ENCODE peak calls at places on chromosomes 6 and 20, in nine cellular contexts. T, C, J, R, Y, A, K, S and F are unnamed samples.

GRCh38 chr6:111558690-111559192 is 46.9 kb downstream of the TRAF3IP2 start:
- DNase-seq in T (no peak), C (no peak), J (no peak), R (no peak), Y (no peak), A (no peak), K (no peak), S (no peak), F (no peak)

GRCh38 chr20:3693376-3693775 is 11.6 kb upstream of the ADAM33 start:
- DNase-seq in T (no peak), C (no peak), J (no peak), R (no peak), Y (no peak), A (no peak), K (no peak), S (no peak), F (no peak)

GRCh38 chr6:134267917-134268361 is 50.0 kb downstream of the SGK1 start:
- DNase-seq in T (no peak), C (no peak), J (no peak), R (no peak), Y (no peak), A (no peak), K (peak), S (peak), F (no peak)

GRCh38 chr20:23059831-23060230 is 10.4 kb upstream of the THBD start:
- DNase-seq in T (no peak), C (no peak), J (no peak), R (no peak), Y (no peak), A (no peak), K (no peak), S (no peak), F (no peak)

GRCh38 chr6:135183532-135184440 is 2.7 kb downstream of the MYB start:
- DNase-seq in T (peak), C (peak), J (no peak), R (peak), Y (peak), A (no peak), K (peak), S (peak), F (no peak)

GRCh38 chr20:34615477-34615876 is 57.0 kb downstream of the MAP1LC3A start:
- DNase-seq in T (no peak), C (no peak), J (no peak), R (no peak), Y (no peak), A (no peak), K (no peak), S (no peak), F (no peak)

GRCh38 chr6:38259736-38260135 is 380.0 kb downstream of the BTBD9 start:
- DNase-seq in T (peak), C (no peak), J (peak), R (no peak), Y (no peak), A (no peak), K (no peak), S (no peak), F (no peak)

GRCh38 chr20:2820896-2821869 is 5.0 kb downstream of the TMEM239 start:
- DNase-seq in T (no peak), C (peak), J (no peak), R (no peak), Y (no peak), A (no peak), K (no peak), S (peak), F (no peak)

GRCh38 chr6:166420351-166420750 is 37.6 kb upstream of the MPC1 start:
- DNase-seq in T (peak), C (no peak), J (no peak), R (no peak), Y (no peak), A (no peak), K (no peak), S (no peak), F (no peak)

GRCh38 chr6:11621119-11621518 is 83.6 kb downstream of the TMEM170B start:
- DNase-seq in T (peak), C (no peak), J (no peak), R (no peak), Y (no peak), A (no peak), K (no peak), S (no peak), F (no peak)

GRCh38 chr6:166760288-166760687 is 133.2 kb upstream of the RPS6KA2 start:
- DNase-seq in T (no peak), C (no peak), J (no peak), R (no peak), Y (no peak), A (no peak), K (no peak), S (no peak), F (no peak)

GRCh38 chr6:168124161-168124560 is 45.1 kb upstream of the FRMD1 start:
- DNase-seq in T (no peak), C (no peak), J (no peak), R (no peak), Y (no peak), A (no peak), K (no peak), S (no peak), F (no peak)

GRCh38 chr6:2855061-2855519 is 13.4 kb upstream of the SERPINB1 start:
- DNase-seq in T (peak), C (no peak), J (no peak), R (no peak), Y (peak), A (no peak), K (no peak), S (no peak), F (no peak)

GRCh38 chr6:33323623-33323948 is 6.0 kb upstream of the ZBTB22 start:
- DNase-seq in T (no peak), C (no peak), J (no peak), R (no peak), Y (peak), A (no peak), K (no peak), S (no peak), F (no peak)

GRCh38 chr6:99219788-99220187 is 129.7 kb downstream of the FAXC start:
- DNase-seq in T (peak), C (peak), J (no peak), R (no peak), Y (no peak), A (no peak), K (no peak), S (peak), F (no peak)

GRCh38 chr6:125124250-125124777 is 29.3 kb upstream of the TPD52L1 start:
- DNase-seq in T (peak), C (no peak), J (no peak), R (no peak), Y (no peak), A (no peak), K (no peak), S (no peak), F (no peak)

GRCh38 chr20:8656335-8656734 is 412.6 kb upstream of the PLCB4 start:
- DNase-seq in T (no peak), C (no peak), J (no peak), R (no peak), Y (no peak), A (no peak), K (no peak), S (no peak), F (no peak)

GRCh38 chr6:56842602-56843475 is 112.1 kb upstream of the BEND6 start:
- DNase-seq in T (peak), C (peak), J (no peak), R (no peak), Y (peak), A (no peak), K (peak), S (peak), F (no peak)

GRCh38 chr6:117829594-117830319 is 77.3 kb upstream of the SLC35F1 start:
- DNase-seq in T (peak), C (peak), J (no peak), R (no peak), Y (no peak), A (no peak), K (no peak), S (peak), F (no peak)
- TF ChIP-seq CTCF in T (peak), C (peak), J (peak), R (no peak), Y (no peak), A (no peak), K (no peak), S (peak), F (peak)

GRCh38 chr6:113824411-113824810 is 32.7 kb upstream of the MARCKS start:
- DNase-seq in T (no peak), C (no peak), J (no peak), R (no peak), Y (no peak), A (no peak), K (no peak), S (no peak), F (no peak)
- TF ChIP-seq CTCF in T (no peak), C (no peak), J (no peak), R (no peak), Y (no peak), A (no peak), K (no peak), S (no peak), F (no peak)

GRCh38 chr6:41682966-41683459 is 44.7 kb downstream of the MDFI start:
- DNase-seq in T (no peak), C (no peak), J (no peak), R (no peak), Y (no peak), A (no peak), K (no peak), S (no peak), F (no peak)

GRCh38 chr6:41683460-41684310 is 45.4 kb downstream of the MDFI start:
- DNase-seq in T (peak), C (peak), J (no peak), R (peak), Y (peak), A (peak), K (peak), S (peak), F (no peak)

GRCh38 chr6:41684311-41685182 is 46.3 kb downstream of the MDFI start:
- DNase-seq in T (no peak), C (no peak), J (no peak), R (no peak), Y (peak), A (no peak), K (no peak), S (no peak), F (no peak)

GRCh38 chr6:41682056-41682477 is 43.8 kb downstream of the MDFI start:
- DNase-seq in T (peak), C (peak), J (peak), R (peak), Y (peak), A (peak), K (peak), S (peak), F (peak)

GRCh38 chr6:41682497-41682961 is 44.3 kb downstream of the MDFI start:
- DNase-seq in T (no peak), C (no peak), J (no peak), R (peak), Y (peak), A (no peak), K (no peak), S (no peak), F (no peak)
- TF ChIP-seq CTCF in T (no peak), C (no peak), J (no peak), R (no peak), Y (no peak), A (no peak), K (no peak), S (no peak), F (no peak)

DNA sequence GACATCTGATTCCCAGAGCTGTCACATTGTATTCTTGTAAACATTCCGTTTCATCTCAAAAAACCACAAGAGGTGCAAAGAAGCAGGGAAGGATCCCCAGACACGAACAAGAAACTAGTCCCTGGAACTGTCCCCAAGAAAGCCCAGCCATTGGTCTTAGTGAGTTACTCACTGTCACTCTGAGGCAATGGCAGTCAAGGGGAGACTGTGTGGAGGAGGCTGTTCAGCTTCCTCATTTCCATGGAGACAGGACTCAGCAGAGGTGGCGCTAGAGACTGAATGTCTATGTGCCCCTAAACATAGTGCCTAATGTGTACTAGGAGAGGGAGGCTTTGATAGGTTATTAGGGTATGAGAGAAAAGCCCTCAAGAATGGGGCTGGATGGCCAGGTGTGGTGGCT is 11.1 kb downstream of the ULBP1 start:
- DNase-seq in T (no peak), C (no peak), J (no peak), R (no peak), Y (no peak), A (no peak), K (no peak), S (no peak), F (no peak)
- TF ChIP-seq CTCF in T (no peak), C (no peak), J (no peak), R (no peak), Y (no peak), A (no peak), K (no peak), S (no peak), F (no peak)

DNA sequence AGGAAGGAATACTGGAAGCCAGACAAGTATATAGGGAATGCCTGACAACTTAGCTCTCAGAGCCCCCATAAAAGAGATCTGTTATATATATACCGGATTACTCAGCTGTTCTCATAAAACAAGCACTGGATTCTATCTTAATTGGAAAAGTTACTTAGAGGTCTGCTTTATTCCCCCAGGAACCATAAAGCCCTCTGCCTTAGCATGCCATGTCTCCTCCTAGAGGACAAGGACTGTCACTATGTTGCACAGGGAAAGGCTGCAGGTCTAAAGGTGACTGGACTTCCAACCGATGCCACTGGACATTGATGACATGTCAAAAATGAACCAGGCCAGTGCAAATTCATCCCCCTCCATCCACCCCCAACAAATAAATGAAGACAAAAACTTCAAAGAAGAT is 6.4 kb downstream of the EXOC2 start:
- DNase-seq in T (no peak), C (no peak), J (no peak), R (no peak), Y (no peak), A (no peak), K (no peak), S (no peak), F (no peak)
- TF ChIP-seq CTCF in T (peak), C (peak), J (peak), R (no peak), Y (no peak), A (no peak), K (no peak), S (no peak), F (peak)